ENCODE peak calls at places on chromosomes 11 and 22, in four cellular contexts. One of them, this sample, is unnamed.

GRCh38 chr11:131591051-131591461 is 220.6 kb downstream of the NTM start:
- DNase-seq in K562: no peak
- DNase-seq in HepG2: no peak
- DNase-seq in SK-N-SH: no peak
- DNase-seq in this sample: no peak

GRCh38 chr22:36332623-36333331 is 55.0 kb downstream of the MYH9 start:
- DNase-seq in SK-N-SH: no peak
- DNase-seq in HepG2: no peak
- DNase-seq in K562: peak; percentile 28
- DNase-seq in this sample: no peak

GRCh38 chr11:60978546-60979380 is 7.3 kb downstream of the CD6 start:
- DNase-seq in SK-N-SH: peak; percentile 58
- DNase-seq in HepG2: no peak
- DNase-seq in K562: no peak
- DNase-seq in this sample: no peak

GRCh38 chr11:109818303-109818702 is 274.9 kb upstream of the ZC3H12C start:
- DNase-seq in SK-N-SH: no peak
- DNase-seq in HepG2: no peak
- DNase-seq in K562: no peak
- DNase-seq in this sample: no peak

GRCh38 chr22:44146088-44146861 is 34.5 kb upstream of the PARVG start:
- DNase-seq in SK-N-SH: no peak
- DNase-seq in HepG2: no peak
- DNase-seq in K562: no peak
- DNase-seq in this sample: no peak

GRCh38 chr11:78850078-78850477 is 275.4 kb upstream of the NARS2 start:
- DNase-seq in K562: no peak
- DNase-seq in HepG2: no peak
- DNase-seq in SK-N-SH: no peak
- DNase-seq in this sample: no peak

GRCh38 chr11:13261600-13262061 is 16.0 kb upstream of the BMAL1 start:
- DNase-seq in HepG2: no peak
- DNase-seq in K562: no peak
- DNase-seq in SK-N-SH: no peak
- DNase-seq in this sample: no peak

GRCh38 chr11:6468712-6469495 is 4.8 kb downstream of the TRIM3 start:
- DNase-seq in HepG2: peak; percentile 57
- DNase-seq in SK-N-SH: peak; percentile 97
- DNase-seq in K562: peak; percentile 95
- DNase-seq in this sample: peak; percentile 83

GRCh38 chr11:62922653-62923371 is 1.6 kb upstream of the CHRM1 start:
- DNase-seq in SK-N-SH: no peak
- DNase-seq in K562: peak; percentile 79
- DNase-seq in HepG2: no peak
- DNase-seq in this sample: peak; percentile 47

GRCh38 chr22:44098966-44099530 is 74.9 kb downstream of the PARVB start:
- DNase-seq in SK-N-SH: no peak
- DNase-seq in HepG2: no peak
- DNase-seq in K562: no peak
- DNase-seq in this sample: no peak

GRCh38 chr11:83611616-83612015 is 325.4 kb upstream of the CCDC90B start:
- DNase-seq in SK-N-SH: no peak
- DNase-seq in K562: no peak
- DNase-seq in HepG2: no peak
- DNase-seq in this sample: no peak

GRCh38 chr11:76770642-76771445 is 12.3 kb upstream of the TSKU start:
- DNase-seq in SK-N-SH: no peak
- DNase-seq in K562: no peak
- DNase-seq in HepG2: peak; percentile 69
- DNase-seq in this sample: no peak

GRCh38 chr11:20342347-20343279 is 20.9 kb upstream of the HTATIP2 start:
- DNase-seq in SK-N-SH: no peak
- DNase-seq in K562: no peak
- DNase-seq in HepG2: peak; percentile 61
- DNase-seq in this sample: no peak

GRCh38 chr11:113574171-113574570 is 99.0 kb upstream of the DRD2 start:
- DNase-seq in K562: no peak
- DNase-seq in SK-N-SH: no peak
- DNase-seq in HepG2: no peak
- DNase-seq in this sample: no peak

GRCh38 chr22:35900483-35901168 is 128.0 kb downstream of the RBFOX2 start:
- DNase-seq in K562: no peak
- DNase-seq in SK-N-SH: no peak
- DNase-seq in HepG2: no peak
- DNase-seq in this sample: no peak

GRCh38 chr11:14029971-14030531 is 67.5 kb downstream of the SPON1 start:
- DNase-seq in HepG2: no peak
- DNase-seq in K562: no peak
- DNase-seq in SK-N-SH: no peak
- DNase-seq in this sample: peak; percentile 49

GRCh38 chr11:24348908-24349307 is 147.9 kb upstream of the LUZP2 start:
- DNase-seq in SK-N-SH: peak; percentile 10
- DNase-seq in HepG2: no peak
- DNase-seq in K562: no peak
- DNase-seq in this sample: no peak

GRCh38 chr22:40345801-40346177 is 511 bp upstream of the ADSL start:
- DNase-seq in HepG2: peak; percentile 10
- DNase-seq in SK-N-SH: peak; percentile 36
- DNase-seq in K562: peak; percentile 44
- DNase-seq in this sample: peak; percentile 12

GRCh38 chr11:87038235-87038960 is 664 bp downstream of the TMEM135 start:
- DNase-seq in SK-N-SH: peak; percentile 12
- DNase-seq in K562: no peak
- DNase-seq in HepG2: no peak
- DNase-seq in this sample: no peak

GRCh38 chr11:103326070-103326794 is 217.0 kb downstream of the DYNC2H1 start:
- DNase-seq in K562: peak; percentile 10
- DNase-seq in SK-N-SH: peak; percentile 45
- DNase-seq in HepG2: peak; percentile 51
- DNase-seq in this sample: peak; percentile 79

GRCh38 chr11:19727246-19727645 is 14.6 kb downstream of the NAV2 start:
- DNase-seq in SK-N-SH: peak; percentile 22
- DNase-seq in K562: no peak
- DNase-seq in HepG2: no peak
- DNase-seq in this sample: no peak

GRCh38 chr11:68016904-68017817 is 7.0 kb downstream of the ALDH3B1 start:
- DNase-seq in K562: no peak
- DNase-seq in HepG2: peak; percentile 94
- DNase-seq in SK-N-SH: no peak
- DNase-seq in this sample: no peak

GRCh38 chr11:107025673-107026072 is 7.4 kb upstream of the GUCY1A2 start:
- DNase-seq in K562: no peak
- DNase-seq in HepG2: no peak
- DNase-seq in SK-N-SH: no peak
- DNase-seq in this sample: no peak

GRCh38 chr11:65617990-65618751 is 2.6 kb downstream of the PCNX3 start:
- DNase-seq in HepG2: no peak
- DNase-seq in SK-N-SH: no peak
- DNase-seq in K562: no peak
- DNase-seq in this sample: no peak

GRCh38 chr11:65615229-65615949 is at the start of gene PCNX3:
- DNase-seq in SK-N-SH: peak; percentile 100
- DNase-seq in K562: peak; percentile 100
- DNase-seq in HepG2: peak; percentile 100
- DNase-seq in this sample: peak; percentile 100

GRCh38 chr11:65616575-65617001 is 1.0 kb downstream of the PCNX3 start:
- DNase-seq in HepG2: peak; percentile 92
- DNase-seq in SK-N-SH: no peak
- DNase-seq in K562: no peak
- DNase-seq in this sample: no peak

GRCh38 chr11:65617136-65617850 is 1.7 kb downstream of the PCNX3 start:
- DNase-seq in K562: no peak
- DNase-seq in HepG2: no peak
- DNase-seq in SK-N-SH: no peak
- DNase-seq in this sample: no peak

GRCh38 chr11:65615950-65616574 is 486 bp downstream of the PCNX3 start:
- DNase-seq in SK-N-SH: peak; percentile 89
- DNase-seq in HepG2: peak; percentile 47
- DNase-seq in K562: peak; percentile 89
- DNase-seq in this sample: peak; percentile 70
- TF ChIP-seq JUND in SK-N-SH: no peak
- TF ChIP-seq JUND in HepG2: peak; percentile 13
- TF ChIP-seq JUND in K562: no peak
- TF ChIP-seq JUND in this sample: no peak

GRCh38 chr22:22691716-22692701 is 47.6 kb downstream of the GGTLC2 start:
- DNase-seq in SK-N-SH: no peak
- DNase-seq in K562: no peak
- DNase-seq in HepG2: no peak
- DNase-seq in this sample: no peak
- TF ChIP-seq JUND in SK-N-SH: no peak
- TF ChIP-seq JUND in K562: no peak
- TF ChIP-seq JUND in HepG2: no peak
- TF ChIP-seq JUND in this sample: no peak

GRCh38 chr22:19637405-19638281 is 76.7 kb upstream of the SEPTIN5 start:
- DNase-seq in K562: no peak
- DNase-seq in SK-N-SH: peak; percentile 20
- DNase-seq in HepG2: no peak
- DNase-seq in this sample: no peak
- TF ChIP-seq JUND in K562: no peak
- TF ChIP-seq JUND in SK-N-SH: no peak
- TF ChIP-seq JUND in HepG2: no peak
- TF ChIP-seq JUND in this sample: no peak

GRCh38 chr11:112023104-112023503 is 2.1 kb upstream of the DLAT start:
- DNase-seq in SK-N-SH: peak; percentile 13
- DNase-seq in K562: no peak
- DNase-seq in HepG2: peak; percentile 6
- DNase-seq in this sample: no peak
- TF ChIP-seq JUND in SK-N-SH: no peak
- TF ChIP-seq JUND in K562: no peak
- TF ChIP-seq JUND in HepG2: no peak
- TF ChIP-seq JUND in this sample: no peak